ENCODE peak calls at places on chromosomes 16 and 17, in seven cellular contexts. C, R, W, P, E, N and Z are unnamed samples.

GRCh38 chr17:42311240-42312034 is 23.1 kb downstream of the STAT5A start:
- DNase-seq in E (peak; percentile 86), C (peak; percentile 54), R (peak; percentile 88), N (no peak), W (peak; percentile 69), P (peak; percentile 57), Z (peak; percentile 85)

GRCh38 chr16:11139624-11140375 is 116.2 kb downstream of the SOCS1 start:
- DNase-seq in R (no peak), P (no peak), W (no peak), C (no peak), E (no peak), N (no peak), Z (no peak)

GRCh38 chr16:342455-343213 is 9.9 kb downstream of the AXIN1 start:
- DNase-seq in C (no peak), E (no peak), P (no peak), R (no peak), W (no peak), N (no peak), Z (no peak)

GRCh38 chr17:50155115-50155819 is 4.8 kb upstream of the PPP1R9B start:
- DNase-seq in R (peak; percentile 65), E (no peak), C (no peak), P (no peak), N (no peak), W (no peak), Z (no peak)

GRCh38 chr17:42436401-42436800 is 13.3 kb upstream of the CAVIN1 start:
- DNase-seq in W (peak; percentile 82), C (no peak), N (peak; percentile 76), P (no peak), E (peak; percentile 94), R (no peak), Z (no peak)

GRCh38 chr17:49603238-49603637 is 27.6 kb downstream of the NXPH3 start:
- DNase-seq in W (no peak), E (no peak), N (no peak), C (no peak), R (no peak), P (no peak), Z (no peak)

GRCh38 chr17:6374761-6375312 is 60.1 kb downstream of the AIPL1 start:
- DNase-seq in E (no peak), C (no peak), R (no peak), W (no peak), P (no peak), N (peak; percentile 93), Z (no peak)

GRCh38 chr17:63911657-63912100 is 621 bp upstream of the CSHL1 start:
- DNase-seq in N (no peak), P (peak; percentile 40), E (no peak), C (peak; percentile 55), R (no peak), W (no peak), Z (no peak)

GRCh38 chr16:29029168-29029994 is 44.5 kb downstream of the LAT start:
- DNase-seq in C (no peak), E (peak; percentile 81), P (no peak), N (peak; percentile 86), W (peak; percentile 77), R (peak; percentile 76), Z (no peak)

GRCh38 chr17:51703364-51704341 is 443.3 kb downstream of the UTP18 start:
- DNase-seq in E (no peak), C (peak; percentile 66), R (no peak), W (no peak), N (peak; percentile 77), P (peak; percentile 73), Z (no peak)

GRCh38 chr17:1630662-1631061 is 2.0 kb upstream of the SLC43A2 start:
- DNase-seq in E (no peak), R (no peak), W (no peak), C (no peak), P (no peak), N (no peak), Z (no peak)

GRCh38 chr16:1998360-1998835 is 8.6 kb downstream of the SYNGR3 start:
- DNase-seq in N (no peak), P (no peak), E (no peak), C (no peak), R (no peak), W (no peak), Z (no peak)

GRCh38 chr17:52947418-52947817 is 788.9 kb upstream of the CA10 start:
- DNase-seq in C (no peak), P (no peak), N (no peak), E (no peak), R (no peak), W (no peak), Z (no peak)

GRCh38 chr16:64627288-64627687 is 494.6 kb downstream of the CDH11 start:
- DNase-seq in W (no peak), P (no peak), C (no peak), E (no peak), N (no peak), R (no peak), Z (no peak)

GRCh38 chr17:7832431-7832830 is 1.6 kb upstream of the KDM6B start:
- DNase-seq in R (peak; percentile 79), C (no peak), W (no peak), N (no peak), P (no peak), E (no peak), Z (no peak)

GRCh38 chr17:17186551-17187505 is 19.3 kb downstream of the PLD6 start:
- DNase-seq in C (no peak), E (no peak), N (no peak), R (no peak), W (no peak), P (no peak), Z (no peak)

GRCh38 chr16:12132290-12132689 is 155.8 kb downstream of the SNX29 start:
- DNase-seq in E (peak; percentile 41), R (no peak), P (no peak), N (no peak), W (no peak), C (no peak), Z (no peak)

GRCh38 chr16:81745704-81746558 is 33.2 kb upstream of the PLCG2 start:
- DNase-seq in N (peak; percentile 36), C (peak; percentile 69), E (no peak), R (peak; percentile 95), W (no peak), P (peak; percentile 71), Z (peak; percentile 80)

GRCh38 chr17:76318586-76318985 is 10.5 kb upstream of the QRICH2 start:
- DNase-seq in W (no peak), C (no peak), N (no peak), E (peak; percentile 10), R (no peak), P (no peak), Z (no peak)

GRCh38 chr16:57859331-57859730 is 57.0 kb upstream of the KIFC3 start:
- DNase-seq in E (no peak), W (no peak), P (no peak), C (no peak), R (peak; percentile 16), N (no peak), Z (no peak)

GRCh38 chr17:49836111-49837030 is 11.5 kb downstream of the TAC4 start:
- DNase-seq in R (no peak), C (no peak), E (no peak), W (no peak), P (peak; percentile 57), N (no peak), Z (peak; percentile 57)

GRCh38 chr17:38922538-38923291 is 2.7 kb upstream of the LASP1NB start:
- DNase-seq in C (peak; percentile 66), W (peak; percentile 29), N (peak; percentile 15), P (peak; percentile 73), E (no peak), R (peak; percentile 68), Z (no peak)
- TF ChIP-seq CTCF in C (peak; percentile 11), W (no peak), N (no peak), P (no peak), E (no peak), R (no peak), Z (no peak)

GRCh38 chr17:54518706-54519105 is 381.9 kb upstream of the TOM1L1 start:
- DNase-seq in P (no peak), C (no peak), W (no peak), R (no peak), E (no peak), N (no peak), Z (no peak)
- H3K4me3 ChIP-seq in P (no peak overlapping the region), C (no peak overlapping the region), W (no peak overlapping the region), R (no peak overlapping the region), E (no peak overlapping the region), N (no peak overlapping the region), Z (no peak overlapping the region)

GRCh38 chr16:5044011-5044540 is 10.3 kb upstream of the NAGPA start:
- DNase-seq in W (no peak), N (no peak), P (no peak), C (no peak), R (peak; percentile 35), E (no peak), Z (no peak)

GRCh38 chr16:5045499-5046115 is 11.9 kb upstream of the NAGPA start:
- DNase-seq in P (no peak), W (no peak), E (no peak), C (no peak), N (no peak), R (peak; percentile 18), Z (no peak)

GRCh38 chr16:5046914-5047313 is 13.2 kb upstream of the NAGPA start:
- DNase-seq in W (no peak), N (no peak), R (peak; percentile 16), P (no peak), E (no peak), C (no peak), Z (no peak)

GRCh38 chr16:5041604-5042133 is 7.9 kb upstream of the NAGPA start:
- DNase-seq in R (peak; percentile 46), C (no peak), N (peak; percentile 79), W (no peak), P (no peak), E (no peak), Z (no peak)

DNA sequence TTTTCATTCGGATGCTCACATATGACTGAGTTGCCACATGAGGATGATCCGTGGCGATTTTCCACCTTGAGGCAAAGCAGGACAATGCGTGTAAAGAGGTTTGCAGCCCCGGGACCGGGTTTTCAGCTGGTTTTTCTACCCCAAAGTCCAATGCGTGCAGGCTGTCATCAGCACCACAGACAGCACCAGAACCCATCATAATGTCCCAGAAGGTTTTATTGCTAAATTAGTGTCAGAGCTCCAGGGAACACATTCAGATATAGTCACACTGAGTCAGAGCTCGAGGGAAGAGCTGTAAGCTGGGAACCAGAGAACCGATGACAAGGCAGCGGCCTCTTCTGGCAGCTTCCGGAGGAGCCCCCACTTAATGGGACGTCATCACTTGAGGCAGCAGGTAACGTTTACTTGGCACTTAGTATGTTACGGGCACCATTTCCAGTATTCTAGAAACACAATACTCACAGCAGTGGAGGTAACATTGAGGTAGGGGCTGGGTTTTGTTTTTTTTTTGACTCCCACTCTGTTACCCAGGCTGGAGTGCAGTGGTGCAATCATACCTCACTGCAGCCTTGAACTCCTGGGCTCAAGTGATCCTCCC is 8.9 kb upstream of the NAGPA start:
- DNase-seq in C (no peak), P (no peak), W (no peak), R (no peak), N (peak; percentile 61), E (no peak), Z (no peak)
- TF ChIP-seq CTCF in C (no peak), P (no peak), W (peak; percentile 3), R (no peak), N (no peak), E (no peak), Z (no peak)

DNA sequence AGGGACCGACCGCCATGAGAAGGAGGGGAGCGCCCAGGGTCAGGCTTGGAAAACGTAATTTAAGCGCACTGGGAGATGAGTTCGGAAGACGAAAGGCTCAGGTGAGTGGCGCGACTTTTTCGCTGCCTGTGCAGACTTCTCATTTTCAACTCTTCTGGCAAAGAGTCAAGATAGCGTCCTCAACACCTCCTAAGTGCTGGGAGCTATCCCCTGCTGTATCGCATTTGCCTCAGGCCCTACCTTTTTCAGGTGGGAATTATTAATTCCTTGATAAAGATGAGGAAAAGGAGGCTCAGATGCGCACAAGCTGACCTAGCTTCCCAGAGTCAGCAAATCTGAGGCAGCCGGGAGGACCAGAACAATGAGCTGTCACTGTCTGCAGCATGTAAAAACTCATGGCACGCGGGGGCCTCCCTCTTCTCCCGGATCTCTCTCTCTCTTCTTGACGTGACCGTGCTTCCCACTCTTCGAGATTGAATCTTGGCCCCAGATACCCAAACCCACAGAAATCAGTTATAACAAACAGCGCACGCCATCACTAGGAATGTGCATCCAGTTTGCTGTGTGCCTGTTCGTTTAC is 496 bp upstream of the ADAMTS18 start:
- DNase-seq in N (no peak), E (no peak), W (no peak), P (no peak), C (no peak), R (no peak), Z (no peak)
- H3K4me3 ChIP-seq in N (no peak overlapping the region), E (no peak overlapping the region), W (no peak overlapping the region), P (no peak overlapping the region), C (no peak overlapping the region), R (no peak overlapping the region), Z (no peak overlapping the region)